ENCODE peak calls at places on chromosomes 4 and X, in five cellular contexts. D is hypothalamus, W is AG09319, L is T-helper 2 cell, O is astrocyte of the spinal cord. I is an unnamed sample.

GRCh38 chrX:70166601-70167590 is 10.4 kb upstream of the DGAT2L6 start:
- DNase-seq in D (no peak), W (no peak), L (no peak), O (peak), I (no peak)

GRCh38 chr4:56156141-56156540 is 207.4 kb downstream of the CEP135 start:
- DNase-seq in D (no peak), W (no peak), L (no peak), O (no peak), I (no peak)

GRCh38 chr4:154731756-154732155 is 12.0 kb upstream of the LRAT start:
- DNase-seq in D (no peak), W (no peak), L (no peak), O (no peak), I (no peak)

GRCh38 chrX:153972368-153973126 is at the start of gene TMEM187:
- DNase-seq in D (peak), W (peak), L (peak), O (peak), I (peak)

GRCh38 chrX:33686105-33686504 is 446.0 kb downstream of the FAM47A start:
- DNase-seq in D (no peak), W (no peak), L (no peak), O (no peak), I (no peak)

GRCh38 chrX:153342762-153343558 is 9.0 kb downstream of the ZNF275 start:
- DNase-seq in D (no peak), W (no peak), L (no peak), O (no peak), I (no peak)

GRCh38 chr4:73417342-73417741 is 13.3 kb downstream of the ALB start:
- DNase-seq in D (no peak), W (no peak), L (no peak), O (no peak), I (no peak)

GRCh38 chr4:25702848-25703247 is 47.2 kb downstream of the SLC34A2 start:
- DNase-seq in D (no peak), W (peak), L (no peak), O (peak), I (no peak)

GRCh38 chr4:13627185-13627605 is 330 bp downstream of the BOD1L1 start:
- DNase-seq in D (no peak), W (no peak), L (peak), O (no peak), I (no peak)

GRCh38 chr4:74038161-74039064 is at the start of gene CXCL3:
- DNase-seq in D (peak), W (no peak), L (no peak), O (peak), I (peak)

GRCh38 chr4:6753103-6753560 is 29.4 kb upstream of the KIAA0232 start:
- DNase-seq in D (no peak), W (no peak), L (no peak), O (no peak), I (no peak)

GRCh38 chr4:26854701-26855100 is 5.9 kb upstream of the STIM2 start:
- DNase-seq in D (no peak), W (no peak), L (no peak), O (no peak), I (no peak)

GRCh38 chr4:56764775-56765174 is 56.7 kb downstream of the SPINK2 start:
- DNase-seq in D (no peak), W (no peak), L (no peak), O (peak), I (no peak)

GRCh38 chr4:47704693-47705325 is 133.1 kb downstream of the CORIN start:
- DNase-seq in D (no peak), W (no peak), L (no peak), O (peak), I (no peak)

GRCh38 chr4:145099653-145100052 is 1.5 kb downstream of the ABCE1 start:
- DNase-seq in D (no peak), W (no peak), L (no peak), O (no peak), I (no peak)

GRCh38 chrX:136963973-136964372 is 69.8 kb downstream of the GPR101 start:
- DNase-seq in D (no peak), W (no peak), L (no peak), O (no peak), I (no peak)

GRCh38 chrX:84047339-84047738 is 140.7 kb downstream of the RPS6KA6 start:
- DNase-seq in D (no peak), W (no peak), L (no peak), O (no peak), I (no peak)